ENCODE peak calls at places on chromosomes 1 and 21, in nine cellular contexts. G, Z, A, H, T, R, O, P and L are unnamed samples.

GRCh38 chr1:16915627-16915973 is 6.1 kb upstream of the CROCC start:
- DNase-seq in R (no peak), P (no peak), A (no peak), T (no peak), H (peak), G (peak), Z (no peak), O (no peak), L (peak)

GRCh38 chr1:152436593-152437338 is 22.7 kb upstream of the CRNN start:
- DNase-seq in R (peak), T (no peak), H (no peak), A (no peak), P (no peak), G (no peak), O (no peak), Z (no peak), L (peak)

GRCh38 chr1:155978325-155978972 is at the start of gene ARHGEF2:
- DNase-seq in H (no peak), Z (peak), A (no peak), T (peak), R (peak), G (peak), P (no peak), O (peak), L (peak)

GRCh38 chr1:154276797-154277196 is 4.4 kb downstream of the HAX1 start:
- DNase-seq in G (no peak), O (no peak), Z (no peak), R (no peak), T (no peak), A (no peak), P (no peak), H (no peak), L (no peak)

GRCh38 chr1:229645296-229646050 is 19.4 kb downstream of the URB2 start:
- DNase-seq in A (no peak), T (no peak), O (no peak), H (no peak), G (no peak), Z (peak), R (no peak), P (no peak), L (no peak)

GRCh38 chr1:108845991-108846390 is 10.9 kb downstream of the AKNAD1 start:
- DNase-seq in O (no peak), P (no peak), R (no peak), G (no peak), H (no peak), T (no peak), Z (no peak), A (no peak), L (no peak)

GRCh38 chr1:70358921-70359564 is 4.5 kb upstream of the ANKRD13C start:
- DNase-seq in G (no peak), H (no peak), Z (no peak), P (no peak), A (no peak), O (peak), R (peak), T (no peak), L (peak)

GRCh38 chr1:26826261-26827201 is at the start of gene ZDHHC18:
- DNase-seq in P (peak), H (peak), O (peak), T (peak), Z (peak), A (no peak), G (peak), R (peak), L (peak)

GRCh38 chr1:201116091-201116490 is 3.9 kb upstream of the CACNA1S start:
- DNase-seq in A (no peak), P (no peak), O (no peak), Z (no peak), G (no peak), H (no peak), R (no peak), T (no peak), L (no peak)

GRCh38 chr1:234725177-234726132 is 115.5 kb upstream of the IRF2BP2 start:
- DNase-seq in O (no peak), H (no peak), Z (peak), A (no peak), G (peak), T (peak), R (peak), P (no peak), L (no peak)

GRCh38 chr1:152047607-152047953 is 10.8 kb upstream of the S100A11 start:
- DNase-seq in G (peak), O (no peak), Z (no peak), T (peak), R (no peak), P (no peak), A (no peak), H (no peak), L (peak)

GRCh38 chr21:41561701-41562100 is 53.7 kb upstream of the TMPRSS2 start:
- DNase-seq in G (no peak), T (no peak), A (no peak), Z (no peak), O (no peak), R (no peak), H (peak), P (no peak), L (peak)

GRCh38 chr1:206803221-206803730 is 31.0 kb upstream of the IL10 start:
- DNase-seq in A (no peak), G (no peak), T (peak), R (no peak), Z (no peak), H (no peak), P (no peak), O (peak), L (no peak)

GRCh38 chr1:211551628-211552465 is 27.1 kb downstream of the SLC30A1 start:
- DNase-seq in O (no peak), H (peak), A (no peak), G (no peak), R (peak), T (peak), Z (no peak), P (peak), L (peak)

GRCh38 chr1:188706742-188707141 is 1770.9 kb downstream of the BRINP3 start:
- DNase-seq in P (peak), Z (no peak), G (no peak), H (peak), R (no peak), A (no peak), T (no peak), O (no peak), L (no peak)

GRCh38 chr1:183472488-183473285 is at the start of gene SMG7:
- DNase-seq in R (peak), T (peak), H (no peak), P (no peak), G (no peak), Z (peak), A (no peak), O (no peak), L (peak)

GRCh38 chr1:55718758-55719671 is 503.9 kb upstream of the USP24 start:
- DNase-seq in Z (no peak), G (peak), P (peak), R (peak), T (peak), O (no peak), H (peak), A (peak), L (peak)

GRCh38 chr1:198113302-198113701 is 43.5 kb upstream of the NEK7 start:
- DNase-seq in A (no peak), T (no peak), G (no peak), Z (no peak), H (no peak), O (no peak), P (no peak), R (peak), L (peak)

GRCh38 chr1:212070720-212071302 is 35.3 kb downstream of the DTL start:
- DNase-seq in G (no peak), A (peak), P (peak), H (peak), O (no peak), R (peak), Z (no peak), T (no peak), L (peak)

GRCh38 chr1:156508955-156509234 is 8.3 kb upstream of the MEF2D start:
- DNase-seq in Z (no peak), H (no peak), A (no peak), O (no peak), T (no peak), G (no peak), R (no peak), P (no peak), L (no peak)

GRCh38 chr1:170424346-170424745 is 107.6 kb upstream of the GORAB start:
- DNase-seq in T (no peak), P (no peak), R (peak), O (no peak), A (no peak), H (peak), G (no peak), Z (no peak), L (no peak)

GRCh38 chr1:12618661-12619395 is 818 bp upstream of the DHRS3 start:
- DNase-seq in Z (peak), P (peak), R (peak), O (no peak), G (peak), H (peak), T (peak), A (peak), L (peak)

GRCh38 chr1:169340882-169341281 is 26.7 kb downstream of the NME7 start:
- DNase-seq in A (no peak), H (no peak), O (no peak), P (no peak), T (no peak), G (no peak), Z (no peak), R (no peak), L (no peak)

GRCh38 chr1:205319081-205320018 is 2.2 kb downstream of the NUAK2 start:
- DNase-seq in O (no peak), R (peak), T (peak), A (peak), H (peak), P (no peak), G (peak), Z (peak), L (peak)

GRCh38 chr1:172135923-172136610 is 284.4 kb upstream of the C1orf105 start:
- DNase-seq in O (no peak), G (no peak), T (no peak), P (peak), A (no peak), R (peak), Z (no peak), H (no peak), L (peak)

GRCh38 chr1:223129229-223129851 is 13.7 kb downstream of the TLR5 start:
- DNase-seq in O (peak), P (peak), A (no peak), R (peak), Z (peak), H (peak), G (peak), T (peak), L (peak)

GRCh38 chr1:231803353-231803752 is 176.8 kb downstream of the DISC1 start:
- DNase-seq in A (no peak), T (no peak), P (peak), R (peak), G (no peak), Z (no peak), H (peak), O (no peak), L (peak)

GRCh38 chr1:118999348-119000071 is 11.4 kb upstream of the TBX15 start:
- DNase-seq in Z (no peak), T (no peak), H (no peak), O (no peak), P (no peak), R (no peak), A (no peak), G (no peak), L (no peak)

GRCh38 chr21:16195476-16195875 is 465.7 kb downstream of the USP25 start:
- DNase-seq in G (no peak), H (peak), Z (no peak), O (peak), A (no peak), R (peak), T (no peak), P (peak), L (peak)

GRCh38 chr1:206706298-206706791 is 21.6 kb downstream of the MAPKAPK2 start:
- DNase-seq in O (no peak), G (peak), T (no peak), H (peak), A (no peak), Z (no peak), R (peak), P (peak), L (peak)

GRCh38 chr1:63698001-63698838 is 75.6 kb upstream of the ROR1 start:
- DNase-seq in O (no peak), Z (peak), R (peak), P (peak), H (no peak), T (peak), G (no peak), A (no peak), L (no peak)

GRCh38 chr1:67097305-67097704 is 37.5 kb downstream of the C1orf141 start:
- DNase-seq in H (no peak), Z (no peak), P (no peak), R (no peak), T (no peak), O (no peak), G (no peak), A (no peak), L (no peak)

GRCh38 chr1:245365071-245365470 is 210.3 kb downstream of the KIF26B start:
- DNase-seq in H (no peak), A (no peak), P (no peak), O (no peak), Z (no peak), R (no peak), T (no peak), G (no peak), L (no peak)

GRCh38 chr1:215146252-215146975 is 63.9 kb downstream of the KCNK2 start:
- DNase-seq in H (peak), A (no peak), P (peak), Z (no peak), O (no peak), R (peak), G (no peak), T (peak), L (peak)

GRCh38 chr1:215141460-215141859 is 58.9 kb downstream of the KCNK2 start:
- DNase-seq in R (no peak), H (no peak), G (no peak), A (no peak), P (no peak), T (no peak), Z (no peak), O (no peak), L (no peak)

GRCh38 chr1:215147024-215147423 is 64.5 kb downstream of the KCNK2 start:
- DNase-seq in G (no peak), R (no peak), H (no peak), P (no peak), A (no peak), Z (no peak), O (no peak), T (no peak), L (no peak)

GRCh38 chr1:215140135-215140534 is 57.6 kb downstream of the KCNK2 start:
- DNase-seq in G (no peak), H (no peak), T (no peak), R (no peak), Z (no peak), P (no peak), O (no peak), A (no peak), L (no peak)

DNA sequence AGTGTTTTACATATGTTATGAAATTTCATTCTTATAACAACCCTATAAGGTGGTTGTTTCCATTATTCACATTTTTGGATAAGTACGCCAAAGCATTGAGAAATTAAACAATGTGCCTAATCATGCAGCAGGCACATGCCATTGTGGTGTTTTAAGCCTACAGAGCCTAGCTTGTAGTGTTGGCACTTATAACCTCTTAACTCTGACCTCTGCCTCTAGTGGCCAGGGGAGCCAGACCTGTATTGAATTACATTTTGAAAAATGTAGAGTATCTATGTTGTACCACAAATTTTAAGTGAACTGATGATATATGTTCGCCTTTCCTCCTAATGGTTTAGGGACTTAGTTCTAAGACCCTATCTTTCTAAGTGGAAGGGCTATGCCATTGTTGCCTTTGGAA is 61.0 kb downstream of the KCNK2 start:
- DNase-seq in R (no peak), P (no peak), T (no peak), O (no peak), Z (no peak), H (no peak), G (no peak), A (no peak), L (no peak)
- TF ChIP-seq CTCF in R (no peak), P (no peak), T (no peak), O (no peak), Z (no peak), H (no peak), G (no peak), A (no peak), L (no peak)

DNA sequence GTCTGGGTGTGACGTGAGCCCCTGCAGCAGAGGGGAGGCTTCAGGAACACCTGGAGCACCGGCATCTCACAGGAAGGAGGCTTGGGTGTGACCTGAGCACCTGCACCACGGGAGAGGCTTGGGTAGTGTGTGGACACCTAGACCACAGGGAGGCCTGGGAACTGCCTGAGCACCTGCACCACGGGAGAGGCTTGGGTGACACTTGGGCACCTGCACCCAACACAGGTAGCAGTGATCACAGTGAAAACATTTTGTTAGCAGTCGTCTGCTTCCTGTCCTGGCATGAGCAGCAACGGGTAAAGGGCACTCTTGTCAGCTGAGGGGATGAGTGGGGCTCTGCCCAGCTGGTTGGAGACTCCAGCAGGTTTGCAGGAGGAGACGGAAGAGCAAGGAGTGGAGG is 22.4 kb downstream of the LRRC3 start:
- DNase-seq in P (no peak), T (no peak), H (no peak), Z (no peak), G (no peak), O (no peak), R (no peak), A (no peak), L (no peak)
- H3K4me3 ChIP-seq in P (no peak), T (no peak), H (no peak), Z (no peak), G (no peak), O (no peak), R (no peak), A (no peak), L (no peak)

DNA sequence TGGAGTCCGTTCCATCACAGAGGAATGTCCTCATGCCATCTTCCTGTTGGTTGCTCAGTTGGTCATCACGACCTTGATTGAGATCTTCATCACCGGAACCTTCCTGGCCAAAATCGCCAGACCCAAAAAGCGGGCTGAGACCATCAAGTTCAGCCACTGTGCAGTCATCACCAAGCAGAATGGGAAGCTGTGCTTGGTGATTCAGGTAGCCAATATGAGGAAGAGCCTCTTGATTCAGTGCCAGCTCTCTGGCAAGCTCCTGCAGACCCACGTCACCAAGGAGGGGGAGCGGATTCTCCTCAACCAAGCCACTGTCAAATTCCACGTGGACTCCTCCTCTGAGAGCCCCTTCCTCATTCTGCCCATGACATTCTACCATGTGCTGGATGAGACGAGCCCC is 42.9 kb downstream of the KCNJ15 start:
- DNase-seq in P (no peak), G (no peak), R (no peak), Z (no peak), A (no peak), O (no peak), H (no peak), T (no peak), L (no peak)
- TF ChIP-seq CTCF in P (no peak), G (no peak), R (no peak), Z (no peak), A (no peak), O (no peak), H (no peak), T (no peak), L (no peak)

GRCh38 chr1:87045757-87046422 is 131.5 kb downstream of the HS2ST1 start:
- DNase-seq in O (peak), T (no peak), P (peak), H (no peak), R (no peak), A (no peak), G (no peak), Z (no peak), L (peak)

GRCh38 chr1:87044840-87045239 is 130.4 kb downstream of the HS2ST1 start:
- DNase-seq in O (peak), Z (no peak), G (no peak), P (no peak), T (no peak), H (no peak), R (no peak), A (no peak), L (no peak)

GRCh38 chr1:87044424-87044823 is 130.0 kb downstream of the HS2ST1 start:
- DNase-seq in O (no peak), Z (no peak), P (no peak), G (no peak), T (no peak), H (no peak), R (no peak), A (no peak), L (no peak)

GRCh38 chr1:87039096-87039495 is 124.7 kb downstream of the HS2ST1 start:
- DNase-seq in O (no peak), P (no peak), H (no peak), G (no peak), T (no peak), R (no peak), Z (no peak), A (no peak), L (no peak)

GRCh38 chr1:87042127-87042811 is 127.8 kb downstream of the HS2ST1 start:
- DNase-seq in R (no peak), P (no peak), G (no peak), H (no peak), O (no peak), Z (no peak), T (no peak), A (no peak), L (no peak)
- H3K4me3 ChIP-seq in R (no peak), P (no peak), G (no peak), H (no peak), O (no peak), Z (no peak), T (no peak), A (no peak), L (no peak)

GRCh38 chr1:88640060-88640459 is 44.0 kb upstream of the PKN2 start:
- DNase-seq in Z (no peak), G (no peak), T (no peak), H (no peak), P (no peak), O (no peak), A (no peak), R (no peak), L (no peak)
- TF ChIP-seq CTCF in Z (no peak), G (no peak), T (no peak), H (no peak), P (no peak), O (no peak), A (no peak), R (no peak), L (no peak)

DNA sequence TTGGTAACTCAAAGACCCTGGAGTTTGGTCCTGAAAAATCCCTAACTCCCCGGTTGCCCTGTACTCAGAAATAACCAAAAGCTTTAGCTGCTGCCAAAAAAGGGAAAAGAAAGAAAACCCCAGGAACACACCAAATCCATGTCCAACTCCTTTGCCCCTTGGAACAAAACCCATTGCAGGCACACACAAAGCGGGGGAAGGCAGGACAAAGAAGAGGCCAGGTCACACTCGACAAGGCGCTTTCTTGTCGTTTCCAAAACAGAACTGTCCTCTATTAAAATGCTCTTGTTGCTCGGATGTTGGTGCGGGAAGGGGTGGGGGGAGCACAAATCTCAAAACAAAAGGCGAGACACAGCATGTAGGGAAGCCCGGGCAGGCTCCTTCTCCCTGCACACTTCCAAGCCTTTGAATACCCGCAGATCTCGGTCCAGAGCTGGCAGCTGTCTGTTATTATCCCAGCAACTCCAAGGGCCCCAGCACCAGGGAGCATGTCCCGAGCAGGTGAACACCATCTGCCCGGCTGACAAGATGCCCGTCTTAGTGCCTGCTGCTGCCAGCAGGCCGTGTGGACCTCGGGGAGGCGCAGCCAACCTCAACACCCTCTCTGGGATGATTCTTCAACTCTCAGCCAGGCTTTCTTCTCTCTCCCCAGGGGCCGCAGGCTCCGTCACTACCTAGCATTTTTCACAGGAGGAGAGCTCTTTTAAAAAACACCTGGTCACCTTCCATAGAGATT is 96.4 kb downstream of the SSBP3 start:
- DNase-seq in Z (no peak), A (no peak), H (no peak), P (no peak), T (no peak), R (no peak), O (no peak), G (no peak), L (no peak)
- H3K4me3 ChIP-seq in Z (no peak), A (no peak), H (no peak), P (no peak), T (no peak), R (no peak), O (no peak), G (no peak), L (no peak)